ENCODE peak calls at places on chromosomes 1 and 21, in seven cellular contexts. U is GM23248, X is GM23338, Z is HCT116, C is neural progenitor cell, D is PC-3, H is MM.1S. I is an unnamed sample.

GRCh38 chr1:191641420-191642215 is 516.6 kb upstream of the RGS18 start:
- DNase-seq in H (no peak), Z (no peak), U (peak), C (no peak), D (peak), X (no peak), I (no peak)

GRCh38 chr1:56452027-56453011 is 127.0 kb downstream of the PLPP3 start:
- DNase-seq in Z (no peak), C (no peak), H (no peak), U (no peak), X (no peak), D (no peak), I (no peak)

GRCh38 chr1:234969630-234970370 is 158.8 kb downstream of the TOMM20 start:
- DNase-seq in C (peak), Z (no peak), D (peak), U (peak), X (peak), H (no peak), I (peak)

GRCh38 chr1:4380564-4381168 is 273.7 kb upstream of the AJAP1 start:
- DNase-seq in U (no peak), H (no peak), C (no peak), D (no peak), X (no peak), Z (no peak), I (no peak)

GRCh38 chr1:234632225-234632624 is 22.2 kb upstream of the IRF2BP2 start:
- DNase-seq in H (no peak), U (no peak), X (no peak), D (no peak), Z (no peak), C (no peak), I (no peak)

GRCh38 chr1:216601427-216601751 is 121.8 kb downstream of the ESRRG start:
- DNase-seq in C (no peak), X (no peak), D (no peak), H (no peak), Z (no peak), U (no peak), I (no peak)

GRCh38 chr1:87113313-87113712 is 198.9 kb downstream of the HS2ST1 start:
- DNase-seq in H (no peak), U (peak), Z (no peak), D (no peak), C (no peak), X (no peak), I (no peak)

GRCh38 chr21:32566990-32567389 is 18.3 kb downstream of the TCP10L start:
- DNase-seq in X (no peak), Z (no peak), D (no peak), U (no peak), C (no peak), H (no peak), I (no peak)

GRCh38 chr1:185681034-185681633 is 53.1 kb upstream of the HMCN1 start:
- DNase-seq in U (peak), X (peak), H (peak), Z (peak), C (peak), D (peak), I (peak)

GRCh38 chr1:172663726-172664125 is 4.8 kb downstream of the FASLG start:
- DNase-seq in U (peak), D (peak), Z (no peak), X (no peak), C (no peak), H (no peak), I (no peak)

GRCh38 chr1:172824199-172824598 is 165.3 kb downstream of the FASLG start:
- DNase-seq in C (no peak), D (no peak), U (peak), X (no peak), H (no peak), Z (no peak), I (no peak)

GRCh38 chr21:44911384-44912157 is 9.1 kb downstream of the ITGB2 start:
- DNase-seq in U (no peak), H (no peak), D (peak), C (no peak), X (no peak), Z (no peak), I (no peak)

GRCh38 chr1:25474439-25475047 is 43.8 kb downstream of the MACO1 start:
- DNase-seq in Z (no peak), H (no peak), X (no peak), D (no peak), C (no peak), U (no peak), I (no peak)

GRCh38 chr1:179081696-179082307 is at the start of gene TOR3A:
- DNase-seq in H (peak), X (peak), Z (peak), U (peak), D (peak), C (peak), I (peak)

GRCh38 chr1:215263636-215264035 is 181.1 kb downstream of the KCNK2 start:
- DNase-seq in D (no peak), U (peak), C (no peak), H (no peak), Z (no peak), X (no peak), I (no peak)

GRCh38 chr1:154433161-154433681 is 28.1 kb downstream of the IL6R start:
- DNase-seq in C (no peak), D (peak), X (no peak), H (no peak), Z (peak), U (peak), I (no peak)

GRCh38 chr1:215617979-215618378 is 50.9 kb downstream of the KCTD3 start:
- DNase-seq in C (no peak), U (no peak), X (no peak), H (no peak), D (no peak), Z (no peak), I (no peak)

GRCh38 chr1:187621961-187622360 is 793.2 kb downstream of the PLA2G4A start:
- DNase-seq in H (peak), D (peak), U (peak), X (no peak), C (no peak), Z (no peak), I (no peak)

GRCh38 chr1:221839794-221840395 is 98.0 kb upstream of the DUSP10 start:
- DNase-seq in H (peak), Z (peak), X (no peak), C (no peak), U (peak), D (peak), I (peak)

GRCh38 chr1:40646385-40646784 is 19.1 kb downstream of the RIMS3 start:
- DNase-seq in U (peak), X (no peak), Z (peak), H (no peak), C (no peak), D (peak), I (no peak)

GRCh38 chr1:169890761-169891538 is 2.7 kb downstream of the SCYL3 start:
- DNase-seq in H (no peak), Z (no peak), U (no peak), C (no peak), X (peak), D (peak), I (peak)

GRCh38 chr1:171600852-171601251 is 21.2 kb upstream of the MYOCOS start:
- DNase-seq in D (no peak), X (no peak), U (no peak), H (no peak), Z (no peak), C (peak), I (no peak)

GRCh38 chr1:200082329-200082728 is 54.8 kb downstream of the NR5A2 start:
- DNase-seq in D (peak), C (no peak), Z (no peak), X (no peak), H (no peak), U (peak), I (no peak)

GRCh38 chr1:230794431-230794830 is 47.2 kb downstream of the CAPN9 start:
- DNase-seq in X (no peak), C (no peak), H (no peak), Z (no peak), D (peak), U (peak), I (no peak)

GRCh38 chr1:232585486-232585885 is 44.4 kb downstream of the SIPA1L2 start:
- DNase-seq in U (no peak), C (no peak), D (no peak), Z (no peak), H (no peak), X (no peak), I (no peak)

GRCh38 chr1:105100102-105100501 is 1350.4 kb downstream of the AMY1C start:
- DNase-seq in U (no peak), Z (no peak), C (no peak), H (no peak), D (no peak), X (no peak), I (no peak)

GRCh38 chr21:34092241-34092921 is 19.0 kb downstream of the MRPS6 start:
- DNase-seq in C (no peak), D (no peak), U (no peak), H (no peak), X (peak), Z (no peak), I (no peak)

GRCh38 chr1:160665330-160666078 is 18.7 kb upstream of the SLAMF1 start:
- DNase-seq in H (peak), Z (no peak), D (no peak), U (no peak), X (peak), C (no peak), I (no peak)

GRCh38 chr1:7299994-7300393 is 471.1 kb upstream of the VAMP3 start:
- DNase-seq in X (no peak), Z (no peak), U (peak), C (no peak), D (peak), H (no peak), I (peak)

GRCh38 chr1:16960560-16961296 is 19.7 kb downstream of the MFAP2 start:
- DNase-seq in C (peak), X (peak), D (peak), H (peak), U (peak), Z (peak), I (peak)

GRCh38 chr1:192580351-192580962 is 4.9 kb downstream of the RGS1 start:
- DNase-seq in H (peak), D (peak), Z (peak), C (peak), U (peak), X (peak), I (peak)

GRCh38 chr1:231935856-231936255 is 309.3 kb downstream of the DISC1 start:
- DNase-seq in H (no peak), D (no peak), Z (no peak), U (no peak), C (no peak), X (no peak), I (no peak)

GRCh38 chr21:40846566-40847411 is at the start of gene DSCAM:
- DNase-seq in D (no peak), Z (no peak), X (peak), C (peak), H (no peak), U (no peak), I (peak)

GRCh38 chr1:26069941-26070807 is 2.7 kb upstream of the TRIM63 start:
- DNase-seq in X (no peak), Z (no peak), U (no peak), H (no peak), C (no peak), D (no peak), I (no peak)

GRCh38 chr1:58802640-58803476 is 19.0 kb upstream of the JUN start:
- DNase-seq in Z (no peak), C (no peak), H (no peak), X (no peak), U (no peak), D (no peak), I (no peak)

GRCh38 chr1:2277741-2278488 is 49.8 kb downstream of the SKI start:
- DNase-seq in C (no peak), X (no peak), U (peak), Z (no peak), H (no peak), D (no peak), I (no peak)

GRCh38 chr1:206540044-206540758 is 32.9 kb downstream of the RASSF5 start:
- DNase-seq in D (peak), C (no peak), H (no peak), U (peak), Z (no peak), X (no peak), I (no peak)

GRCh38 chr1:205435904-205436573 is 14.2 kb upstream of the LEMD1 start:
- DNase-seq in X (peak), C (peak), H (no peak), Z (no peak), D (no peak), U (peak), I (no peak)
- TF ChIP-seq EZH2 in X (no peak), C (no peak), H (no peak), Z (no peak), D (no peak), U (no peak), I (no peak)

DNA sequence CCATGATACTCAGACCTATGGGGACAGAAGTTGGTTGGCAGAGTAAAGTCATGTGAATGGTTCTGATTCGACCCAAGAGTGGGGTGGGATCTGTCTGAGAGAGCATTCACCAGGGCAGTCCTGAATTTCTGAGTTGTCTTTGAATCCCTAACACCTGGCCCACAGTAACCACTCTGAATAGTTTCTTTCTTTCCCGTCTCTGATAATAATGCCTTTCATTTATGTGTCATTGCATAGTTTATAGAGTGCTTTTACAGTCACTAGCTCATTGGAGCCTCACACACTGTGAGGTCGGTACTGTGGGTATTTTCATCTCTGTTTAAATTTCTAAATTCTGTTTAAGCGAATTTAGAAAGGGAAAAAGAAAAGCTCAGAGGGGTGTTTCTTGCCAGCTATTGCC is 147.1 kb downstream of the C1orf21 start:
- DNase-seq in Z (no peak), D (no peak), U (no peak), H (no peak), X (no peak), C (no peak), I (no peak)
- H3K27ac ChIP-seq in Z (no peak), D (no peak), U (no peak), H (no peak), X (no peak), C (no peak), I (no peak)

DNA sequence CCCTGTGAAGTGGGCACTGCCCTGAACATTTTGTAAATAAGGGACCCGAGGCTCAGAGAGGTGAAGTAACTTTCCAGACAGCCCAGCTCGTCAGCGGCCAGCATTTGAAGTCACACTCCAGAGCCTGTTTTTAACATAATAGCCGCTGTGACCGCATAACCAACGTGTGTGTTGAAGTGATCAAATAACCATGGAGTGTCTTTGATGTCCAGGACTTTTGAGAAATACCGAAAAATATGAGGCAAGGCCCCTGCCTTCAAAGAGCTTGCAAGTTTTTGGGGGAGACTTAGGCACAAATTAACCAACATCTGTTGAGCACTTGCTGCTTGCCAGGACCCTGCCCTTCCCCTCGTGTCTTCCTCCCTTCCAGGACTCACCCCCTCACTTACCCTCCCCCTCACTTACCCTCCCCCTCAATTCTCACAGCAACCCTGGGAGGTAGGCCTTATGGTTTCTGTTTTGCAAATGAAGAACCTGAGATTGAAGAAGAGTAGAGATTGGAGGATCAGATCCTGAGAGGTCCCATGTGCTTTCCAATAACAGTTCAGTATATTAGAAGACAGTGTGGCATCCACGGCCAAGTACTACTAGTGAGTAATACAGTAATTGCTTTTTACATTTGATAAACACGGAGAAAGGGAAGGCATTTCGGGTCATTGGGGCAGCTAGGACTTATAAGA is 1.3 kb upstream of the SLC16A1 start:
- DNase-seq in C (peak), X (peak), D (peak), U (peak), H (peak), Z (peak), I (peak)
- TF ChIP-seq EZH2phosphoT487 in C (no peak), X (no peak), D (no peak), U (no peak), H (no peak), Z (no peak), I (no peak)

DNA sequence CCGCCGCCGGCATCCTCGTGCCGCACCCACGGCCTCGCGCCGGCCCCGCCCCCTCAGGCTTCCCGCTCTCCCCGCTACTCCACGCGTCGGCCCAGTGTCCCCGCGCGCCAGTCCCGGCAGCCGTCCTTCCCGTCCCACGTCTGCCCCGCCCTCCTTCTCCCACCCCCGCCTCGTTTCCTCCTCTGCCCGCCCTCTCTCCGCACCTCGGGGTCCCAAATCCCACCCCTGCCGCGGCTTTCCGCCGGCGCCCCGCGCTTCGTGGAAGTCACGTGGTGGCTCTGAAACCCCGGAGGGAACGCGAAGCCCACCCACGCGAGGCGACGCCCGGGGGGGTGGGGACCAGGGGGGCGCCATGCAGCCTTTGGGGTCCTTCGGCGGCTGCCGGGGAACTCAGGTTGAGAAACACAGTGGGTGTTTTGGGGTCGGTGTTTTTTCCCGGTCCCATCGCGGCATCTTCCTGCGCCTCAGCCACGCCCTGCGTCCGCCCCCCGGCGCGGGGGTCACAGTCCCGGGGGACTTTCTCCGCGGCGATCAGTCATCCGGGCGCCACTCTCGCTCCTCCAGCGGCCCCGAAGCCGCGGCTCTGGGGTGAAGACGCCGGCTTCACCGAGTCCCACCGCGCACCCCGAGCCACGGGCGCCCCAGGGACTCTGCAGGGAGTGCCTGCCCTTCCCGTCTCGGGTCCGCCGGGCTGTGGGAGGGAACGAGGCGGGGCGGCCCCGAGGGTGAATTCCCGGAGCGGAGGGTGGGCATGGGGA is at the start of gene BATF3:
- DNase-seq in X (peak), Z (no peak), H (no peak), D (no peak), C (peak), U (peak), I (peak)
- TF ChIP-seq EZH2 in X (peak), Z (no peak), H (no peak), D (peak), C (peak), U (no peak), I (peak)

DNA sequence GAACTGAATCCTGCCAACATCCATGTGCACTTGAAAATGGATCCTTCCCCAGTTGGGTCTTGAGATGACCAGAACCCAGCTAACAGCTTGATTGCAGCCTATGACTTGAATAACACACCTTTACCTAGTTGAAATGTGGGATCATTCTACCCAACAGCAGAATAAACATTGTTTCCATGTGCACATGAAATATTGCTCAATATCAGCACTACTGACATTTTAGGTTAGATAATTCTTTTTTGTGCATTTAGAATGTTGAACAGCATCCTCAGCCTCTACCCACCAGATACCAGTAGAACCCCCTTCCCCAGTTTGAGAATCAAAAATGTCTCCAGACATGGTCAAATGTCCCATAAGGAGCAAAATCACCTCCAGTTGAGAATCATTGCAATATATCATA is 7.8 kb upstream of the TRAF5 start:
- DNase-seq in D (no peak), U (no peak), X (no peak), Z (no peak), H (no peak), C (no peak), I (no peak)
- H3K27ac ChIP-seq in D (no peak), U (no peak), X (no peak), Z (no peak), H (no peak), C (no peak), I (no peak)

GRCh38 chr1:21641967-21642366 is 27.2 kb downstream of the RAP1GAP start:
- DNase-seq in X (no peak), H (no peak), Z (no peak), C (no peak), D (no peak), U (no peak), I (no peak)

GRCh38 chr1:21641537-21641936 is 27.6 kb downstream of the RAP1GAP start:
- DNase-seq in C (no peak), Z (no peak), X (no peak), U (no peak), H (no peak), D (no peak), I (no peak)

GRCh38 chr1:21640653-21641052 is 28.5 kb downstream of the RAP1GAP start:
- DNase-seq in X (no peak), H (no peak), Z (no peak), D (no peak), C (no peak), U (no peak), I (no peak)

GRCh38 chr1:21639594-21640041 is 29.5 kb downstream of the RAP1GAP start:
- DNase-seq in H (no peak), D (no peak), X (no peak), U (peak), C (no peak), Z (no peak), I (peak)

GRCh38 chr1:21641076-21641475 is 28.1 kb downstream of the RAP1GAP start:
- DNase-seq in C (no peak), D (no peak), U (no peak), H (no peak), X (no peak), Z (no peak), I (no peak)
- TF ChIP-seq EZH2phosphoT487 in C (no peak), D (no peak), U (no peak), H (no peak), X (no peak), Z (no peak), I (no peak)

GRCh38 chr1:930633-931138 is 7.0 kb downstream of the SAMD11 start:
- DNase-seq in C (no peak), Z (no peak), H (no peak), X (no peak), U (no peak), D (no peak), I (no peak)
- TF ChIP-seq EZH2 in C (no peak), Z (no peak), H (no peak), X (no peak), U (no peak), D (no peak), I (no peak)